ENCODE peak calls at places on chromosomes 2 and 18, in seven cellular contexts. One of them, this sample, is unnamed.

GRCh38 chr2:200627110-200627770 is 41.4 kb downstream of the AOX1 start:
- DNase-seq in sigmoid colon: no peak
- DNase-seq in Panc1: no peak
- DNase-seq in transverse colon: no peak
- DNase-seq in HCT116: no peak
- DNase-seq in spleen: no peak
- DNase-seq in H1: no peak
- DNase-seq in this sample: no peak

GRCh38 chr2:160574472-160575140 is 81.0 kb upstream of the RBMS1 start:
- DNase-seq in sigmoid colon: no peak
- DNase-seq in Panc1: no peak
- DNase-seq in transverse colon: no peak
- DNase-seq in HCT116: no peak
- DNase-seq in spleen: no peak
- DNase-seq in H1: no peak
- DNase-seq in this sample: no peak

GRCh38 chr2:28361991-28362710 is 30.5 kb upstream of the FOSL2 start:
- DNase-seq in sigmoid colon: no peak
- DNase-seq in Panc1: no peak
- DNase-seq in transverse colon: no peak
- DNase-seq in HCT116: no peak
- DNase-seq in spleen: no peak
- DNase-seq in H1: no peak
- DNase-seq in this sample: no peak

GRCh38 chr2:170739507-170740046 is 24.4 kb downstream of the SP5 start:
- DNase-seq in sigmoid colon: no peak
- DNase-seq in Panc1: no peak
- DNase-seq in transverse colon: no peak
- DNase-seq in HCT116: no peak
- DNase-seq in spleen: no peak
- DNase-seq in H1: no peak
- DNase-seq in this sample: no peak

GRCh38 chr2:173076557-173077345 is 1.1 kb downstream of the MAP3K20 start:
- DNase-seq in sigmoid colon: peak
- DNase-seq in Panc1: no peak
- DNase-seq in transverse colon: peak
- DNase-seq in HCT116: no peak
- DNase-seq in spleen: peak
- DNase-seq in H1: no peak
- DNase-seq in this sample: peak

GRCh38 chr2:9982248-9982647 is 30.8 kb downstream of the GRHL1 start:
- DNase-seq in sigmoid colon: no peak
- DNase-seq in Panc1: no peak
- DNase-seq in transverse colon: no peak
- DNase-seq in HCT116: no peak
- DNase-seq in spleen: no peak
- DNase-seq in H1: no peak
- DNase-seq in this sample: no peak

GRCh38 chr18:75041586-75041985 is 167.4 kb downstream of the PTGR3 start:
- DNase-seq in sigmoid colon: no peak
- DNase-seq in Panc1: peak
- DNase-seq in transverse colon: no peak
- DNase-seq in HCT116: peak
- DNase-seq in spleen: no peak
- DNase-seq in H1: no peak
- DNase-seq in this sample: no peak

GRCh38 chr2:110167326-110167955 is 37.4 kb downstream of the NPHP1 start:
- DNase-seq in sigmoid colon: no peak
- DNase-seq in Panc1: no peak
- DNase-seq in transverse colon: no peak
- DNase-seq in HCT116: no peak
- DNase-seq in spleen: no peak
- DNase-seq in H1: peak
- DNase-seq in this sample: no peak

GRCh38 chr18:7566587-7567486 is at the start of gene PTPRM:
- DNase-seq in sigmoid colon: peak
- DNase-seq in Panc1: no peak
- DNase-seq in transverse colon: peak
- DNase-seq in HCT116: peak
- DNase-seq in spleen: peak
- DNase-seq in H1: no peak
- DNase-seq in this sample: peak

GRCh38 chr2:226378733-226379132 is 420.9 kb downstream of the IRS1 start:
- DNase-seq in sigmoid colon: no peak
- DNase-seq in Panc1: no peak
- DNase-seq in transverse colon: no peak
- DNase-seq in HCT116: no peak
- DNase-seq in spleen: no peak
- DNase-seq in H1: no peak
- DNase-seq in this sample: no peak

GRCh38 chr18:70321616-70322015 is 32.8 kb downstream of the SOCS6 start:
- DNase-seq in sigmoid colon: no peak
- DNase-seq in Panc1: no peak
- DNase-seq in transverse colon: no peak
- DNase-seq in HCT116: no peak
- DNase-seq in spleen: no peak
- DNase-seq in H1: no peak
- DNase-seq in this sample: no peak

GRCh38 chr2:112995346-112995920 is 9.8 kb upstream of the IL36A start:
- DNase-seq in sigmoid colon: no peak
- DNase-seq in Panc1: no peak
- DNase-seq in transverse colon: no peak
- DNase-seq in HCT116: no peak
- DNase-seq in spleen: no peak
- DNase-seq in H1: no peak
- DNase-seq in this sample: no peak

GRCh38 chr2:109392140-109392539 is 221.6 kb downstream of the SEPTIN10 start:
- DNase-seq in sigmoid colon: no peak
- DNase-seq in Panc1: no peak
- DNase-seq in transverse colon: no peak
- DNase-seq in HCT116: no peak
- DNase-seq in spleen: no peak
- DNase-seq in H1: no peak
- DNase-seq in this sample: no peak

GRCh38 chr2:105798595-105798994 is 53.9 kb downstream of the NCK2 start:
- DNase-seq in sigmoid colon: no peak
- DNase-seq in Panc1: no peak
- DNase-seq in transverse colon: no peak
- DNase-seq in HCT116: no peak
- DNase-seq in spleen: no peak
- DNase-seq in H1: no peak
- DNase-seq in this sample: no peak

DNA sequence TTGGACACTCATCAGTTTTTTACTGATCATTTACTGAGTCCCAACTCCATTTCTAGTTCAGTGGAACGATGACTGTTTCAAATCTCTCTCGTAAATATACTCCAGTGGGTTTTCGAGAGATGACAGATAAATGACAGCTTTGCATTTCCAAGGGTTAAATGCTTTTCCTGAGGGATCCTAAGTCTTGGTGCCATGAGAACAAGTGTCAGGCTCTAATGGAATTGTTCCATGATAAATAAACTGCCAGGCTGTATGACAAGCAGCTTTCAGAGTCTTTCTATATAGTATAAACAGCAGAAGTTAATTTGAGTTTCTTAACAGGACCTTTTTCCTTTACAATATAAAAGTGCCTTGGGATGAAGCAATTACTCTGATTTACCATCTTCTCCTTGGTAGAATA is 124.1 kb downstream of the AFF3 start:
- DNase-seq in sigmoid colon: no peak
- DNase-seq in Panc1: no peak
- DNase-seq in transverse colon: no peak
- DNase-seq in HCT116: no peak
- DNase-seq in spleen: no peak
- DNase-seq in H1: no peak
- DNase-seq in this sample: no peak
- TF ChIP-seq POLR2AphosphoS5 in sigmoid colon: no peak
- TF ChIP-seq POLR2AphosphoS5 in Panc1: no peak
- TF ChIP-seq POLR2AphosphoS5 in transverse colon: no peak
- TF ChIP-seq POLR2AphosphoS5 in HCT116: no peak
- TF ChIP-seq POLR2AphosphoS5 in spleen: no peak
- TF ChIP-seq POLR2AphosphoS5 in H1: no peak
- TF ChIP-seq POLR2AphosphoS5 in this sample: no peak

GRCh38 chr18:66342577-66342976 is 261.3 kb downstream of the CDH19 start:
- DNase-seq in sigmoid colon: no peak
- DNase-seq in Panc1: no peak
- DNase-seq in transverse colon: no peak
- DNase-seq in HCT116: no peak
- DNase-seq in spleen: no peak
- DNase-seq in H1: no peak
- DNase-seq in this sample: no peak

GRCh38 chr18:66344227-66344626 is 259.7 kb downstream of the CDH19 start:
- DNase-seq in sigmoid colon: no peak
- DNase-seq in Panc1: no peak
- DNase-seq in transverse colon: no peak
- DNase-seq in HCT116: no peak
- DNase-seq in spleen: no peak
- DNase-seq in H1: no peak
- DNase-seq in this sample: no peak

GRCh38 chr18:66346833-66347595 is 256.9 kb downstream of the CDH19 start:
- DNase-seq in sigmoid colon: no peak
- DNase-seq in Panc1: no peak
- DNase-seq in transverse colon: no peak
- DNase-seq in HCT116: no peak
- DNase-seq in spleen: no peak
- DNase-seq in H1: no peak
- DNase-seq in this sample: no peak
- TF ChIP-seq POLR2AphosphoS5 in sigmoid colon: no peak
- TF ChIP-seq POLR2AphosphoS5 in Panc1: no peak
- TF ChIP-seq POLR2AphosphoS5 in transverse colon: no peak
- TF ChIP-seq POLR2AphosphoS5 in HCT116: no peak
- TF ChIP-seq POLR2AphosphoS5 in spleen: no peak
- TF ChIP-seq POLR2AphosphoS5 in H1: no peak
- TF ChIP-seq POLR2AphosphoS5 in this sample: no peak

GRCh38 chr2:203341741-203342310 is 13.6 kb downstream of the ABI2 start:
- DNase-seq in sigmoid colon: no peak
- DNase-seq in Panc1: no peak
- DNase-seq in transverse colon: no peak
- DNase-seq in HCT116: no peak
- DNase-seq in spleen: no peak
- DNase-seq in H1: no peak
- DNase-seq in this sample: no peak

GRCh38 chr2:203344667-203345066 is 16.5 kb downstream of the ABI2 start:
- DNase-seq in sigmoid colon: no peak
- DNase-seq in Panc1: no peak
- DNase-seq in transverse colon: no peak
- DNase-seq in HCT116: no peak
- DNase-seq in spleen: no peak
- DNase-seq in H1: no peak
- DNase-seq in this sample: no peak

GRCh38 chr2:203338322-203338721 is 10.1 kb downstream of the ABI2 start:
- DNase-seq in sigmoid colon: no peak
- DNase-seq in Panc1: no peak
- DNase-seq in transverse colon: no peak
- DNase-seq in HCT116: no peak
- DNase-seq in spleen: no peak
- DNase-seq in H1: no peak
- DNase-seq in this sample: no peak

GRCh38 chr2:203346624-203347023 is 18.4 kb downstream of the ABI2 start:
- DNase-seq in sigmoid colon: no peak
- DNase-seq in Panc1: no peak
- DNase-seq in transverse colon: no peak
- DNase-seq in HCT116: no peak
- DNase-seq in spleen: no peak
- DNase-seq in H1: no peak
- DNase-seq in this sample: no peak

DNA sequence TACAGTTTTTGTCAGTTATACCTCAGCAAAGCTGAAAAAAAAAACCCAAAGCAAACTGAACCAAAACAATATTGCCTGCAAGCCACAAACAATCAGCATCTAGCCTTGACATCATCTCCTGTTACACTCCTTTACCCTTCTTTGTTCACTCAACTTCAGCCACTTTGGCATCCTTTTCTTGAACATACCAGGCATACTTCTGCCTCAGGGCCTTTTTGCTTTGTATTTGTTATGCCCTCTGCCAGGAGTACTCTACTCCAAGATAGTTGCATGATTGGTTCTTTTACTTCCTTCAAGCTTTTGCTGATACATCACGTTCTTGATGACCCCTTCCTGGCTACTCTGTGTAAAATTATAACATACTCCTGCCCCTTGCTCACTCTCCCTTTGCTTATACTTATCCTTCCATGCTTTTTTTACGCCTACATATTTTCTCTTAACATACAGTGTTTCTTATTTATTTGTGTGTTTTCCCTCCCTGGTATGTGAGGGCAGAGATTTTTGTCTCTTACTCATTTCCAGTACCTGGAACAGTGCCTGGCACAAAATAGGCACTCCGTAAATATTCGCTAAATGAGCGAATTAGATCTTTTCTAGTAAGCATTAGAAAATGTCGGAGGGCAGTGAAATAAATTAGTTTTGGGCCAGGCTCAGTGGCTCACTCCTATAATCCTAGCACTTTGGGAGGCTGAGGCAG is 12.7 kb downstream of the ABI2 start:
- DNase-seq in sigmoid colon: no peak
- DNase-seq in Panc1: no peak
- DNase-seq in transverse colon: no peak
- DNase-seq in HCT116: no peak
- DNase-seq in spleen: no peak
- DNase-seq in H1: no peak
- DNase-seq in this sample: no peak
- TF ChIP-seq POLR2AphosphoS5 in sigmoid colon: no peak
- TF ChIP-seq POLR2AphosphoS5 in Panc1: no peak
- TF ChIP-seq POLR2AphosphoS5 in transverse colon: no peak
- TF ChIP-seq POLR2AphosphoS5 in HCT116: no peak
- TF ChIP-seq POLR2AphosphoS5 in spleen: no peak
- TF ChIP-seq POLR2AphosphoS5 in H1: no peak
- TF ChIP-seq POLR2AphosphoS5 in this sample: no peak

DNA sequence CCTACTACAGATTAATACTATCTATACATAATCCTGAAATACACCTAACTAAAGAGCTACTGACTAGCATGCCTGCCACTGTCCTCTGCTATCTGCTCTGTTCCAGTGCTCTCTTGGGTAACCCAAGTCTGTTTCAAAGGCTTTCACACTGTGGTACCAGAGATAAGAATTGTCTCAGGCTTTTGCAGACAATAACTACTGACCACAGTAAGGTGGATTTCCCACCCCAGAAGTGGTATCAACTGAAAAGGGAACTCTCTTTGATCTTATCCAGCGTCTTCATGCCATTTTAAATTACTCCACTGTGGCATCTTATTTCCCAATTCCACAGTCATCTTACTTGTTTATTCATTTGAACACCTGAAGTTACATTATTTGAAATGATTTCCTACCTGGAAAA is 190.2 kb downstream of the IKZF2 start:
- DNase-seq in sigmoid colon: no peak
- DNase-seq in Panc1: no peak
- DNase-seq in transverse colon: no peak
- DNase-seq in HCT116: no peak
- DNase-seq in spleen: no peak
- DNase-seq in H1: no peak
- DNase-seq in this sample: no peak
- TF ChIP-seq POLR2AphosphoS5 in sigmoid colon: no peak
- TF ChIP-seq POLR2AphosphoS5 in Panc1: no peak
- TF ChIP-seq POLR2AphosphoS5 in transverse colon: no peak
- TF ChIP-seq POLR2AphosphoS5 in HCT116: no peak
- TF ChIP-seq POLR2AphosphoS5 in spleen: no peak
- TF ChIP-seq POLR2AphosphoS5 in H1: no peak
- TF ChIP-seq POLR2AphosphoS5 in this sample: no peak